ENCODE peak calls at places on chromosomes 7 and 10, in ten cellular contexts. One of them, this sample, is unnamed.

GRCh38 chr7:128917061-128917460 is 6.6 kb upstream of the KCP start:
- DNase-seq in GM12865: no peak
- DNase-seq in retinal pigment epithelial cell: no peak
- DNase-seq in cardiac muscle cell: no peak
- DNase-seq in Peyer's patch: peak; percentile 36
- DNase-seq in psoas muscle: no peak
- DNase-seq in adrenal gland: no peak
- DNase-seq in PC-3: no peak
- DNase-seq in mammary epithelial cell: no peak
- DNase-seq in heart right ventricle: no peak
- DNase-seq in this sample: no peak

GRCh38 chr7:110889363-110889762 is 201.6 kb upstream of the LRRN3 start:
- DNase-seq in Peyer's patch: no peak
- DNase-seq in PC-3: no peak
- DNase-seq in adrenal gland: no peak
- DNase-seq in psoas muscle: no peak
- DNase-seq in retinal pigment epithelial cell: no peak
- DNase-seq in mammary epithelial cell: no peak
- DNase-seq in cardiac muscle cell: no peak
- DNase-seq in heart right ventricle: no peak
- DNase-seq in GM12865: no peak
- DNase-seq in this sample: no peak

GRCh38 chr10:103759100-103759781 is 96.1 kb downstream of the SH3PXD2A start:
- DNase-seq in GM12865: peak; percentile 32
- DNase-seq in heart right ventricle: no peak
- DNase-seq in retinal pigment epithelial cell: peak; percentile 86
- DNase-seq in cardiac muscle cell: peak; percentile 60
- DNase-seq in adrenal gland: peak; percentile 36
- DNase-seq in PC-3: peak; percentile 52
- DNase-seq in Peyer's patch: no peak
- DNase-seq in psoas muscle: peak; percentile 75
- DNase-seq in mammary epithelial cell: peak; percentile 76
- DNase-seq in this sample: peak; percentile 84

GRCh38 chr10:42977032-42977416 is 99.8 kb upstream of the RET start:
- DNase-seq in Peyer's patch: peak; percentile 30
- DNase-seq in PC-3: no peak
- DNase-seq in cardiac muscle cell: no peak
- DNase-seq in mammary epithelial cell: no peak
- DNase-seq in retinal pigment epithelial cell: no peak
- DNase-seq in adrenal gland: no peak
- DNase-seq in psoas muscle: no peak
- DNase-seq in GM12865: no peak
- DNase-seq in heart right ventricle: no peak
- DNase-seq in this sample: no peak

GRCh38 chr7:699260-700170 is 27.0 kb upstream of the DNAAF5 start:
- DNase-seq in psoas muscle: peak; percentile 28
- DNase-seq in PC-3: no peak
- DNase-seq in heart right ventricle: no peak
- DNase-seq in mammary epithelial cell: no peak
- DNase-seq in cardiac muscle cell: no peak
- DNase-seq in adrenal gland: peak; percentile 25
- DNase-seq in retinal pigment epithelial cell: no peak
- DNase-seq in Peyer's patch: no peak
- DNase-seq in GM12865: no peak
- DNase-seq in this sample: no peak

GRCh38 chr7:156746891-156747290 is 106.3 kb downstream of the RNF32 start:
- DNase-seq in cardiac muscle cell: no peak
- DNase-seq in Peyer's patch: no peak
- DNase-seq in mammary epithelial cell: peak; percentile 23
- DNase-seq in retinal pigment epithelial cell: no peak
- DNase-seq in heart right ventricle: no peak
- DNase-seq in adrenal gland: no peak
- DNase-seq in PC-3: no peak
- DNase-seq in psoas muscle: no peak
- DNase-seq in GM12865: no peak
- DNase-seq in this sample: peak; percentile 31

GRCh38 chr7:98240961-98241673 is 10.9 kb downstream of the TECPR1 start:
- DNase-seq in heart right ventricle: no peak
- DNase-seq in retinal pigment epithelial cell: no peak
- DNase-seq in adrenal gland: peak; percentile 37
- DNase-seq in mammary epithelial cell: no peak
- DNase-seq in GM12865: peak; percentile 71
- DNase-seq in Peyer's patch: peak; percentile 63
- DNase-seq in cardiac muscle cell: peak; percentile 70
- DNase-seq in PC-3: peak; percentile 60
- DNase-seq in psoas muscle: peak; percentile 73
- DNase-seq in this sample: peak; percentile 18

GRCh38 chr7:7181519-7182155 is 707 bp upstream of the C1GALT1 start:
- DNase-seq in retinal pigment epithelial cell: no peak
- DNase-seq in PC-3: peak; percentile 20
- DNase-seq in cardiac muscle cell: peak; percentile 36
- DNase-seq in heart right ventricle: no peak
- DNase-seq in GM12865: peak; percentile 92
- DNase-seq in adrenal gland: peak; percentile 33
- DNase-seq in psoas muscle: peak; percentile 46
- DNase-seq in mammary epithelial cell: no peak
- DNase-seq in Peyer's patch: peak; percentile 83
- DNase-seq in this sample: peak; percentile 54

GRCh38 chr7:92293887-92294616 is 48.3 kb downstream of the ANKIB1 start:
- DNase-seq in psoas muscle: no peak
- DNase-seq in heart right ventricle: no peak
- DNase-seq in adrenal gland: no peak
- DNase-seq in Peyer's patch: no peak
- DNase-seq in GM12865: no peak
- DNase-seq in cardiac muscle cell: no peak
- DNase-seq in retinal pigment epithelial cell: no peak
- DNase-seq in mammary epithelial cell: no peak
- DNase-seq in PC-3: no peak
- DNase-seq in this sample: no peak

GRCh38 chr7:47474937-47475879 is 106.7 kb downstream of the TNS3 start:
- DNase-seq in PC-3: peak; percentile 96
- DNase-seq in adrenal gland: peak; percentile 98
- DNase-seq in GM12865: peak; percentile 75
- DNase-seq in heart right ventricle: peak; percentile 81
- DNase-seq in cardiac muscle cell: peak; percentile 51
- DNase-seq in retinal pigment epithelial cell: peak; percentile 95
- DNase-seq in Peyer's patch: peak; percentile 95
- DNase-seq in psoas muscle: peak; percentile 95
- DNase-seq in mammary epithelial cell: peak; percentile 95
- DNase-seq in this sample: peak; percentile 88

GRCh38 chr7:112080441-112080840 is 125.8 kb downstream of the DOCK4 start:
- DNase-seq in psoas muscle: no peak
- DNase-seq in GM12865: peak; percentile 88
- DNase-seq in retinal pigment epithelial cell: peak; percentile 40
- DNase-seq in PC-3: peak; percentile 94
- DNase-seq in cardiac muscle cell: no peak
- DNase-seq in heart right ventricle: no peak
- DNase-seq in adrenal gland: peak; percentile 17
- DNase-seq in mammary epithelial cell: peak; percentile 73
- DNase-seq in Peyer's patch: no peak
- DNase-seq in this sample: peak; percentile 97

GRCh38 chr7:105219771-105220160 is 169.0 kb downstream of the SRPK2 start:
- DNase-seq in PC-3: peak; percentile 93
- DNase-seq in Peyer's patch: no peak
- DNase-seq in GM12865: no peak
- DNase-seq in cardiac muscle cell: no peak
- DNase-seq in retinal pigment epithelial cell: peak; percentile 81
- DNase-seq in adrenal gland: no peak
- DNase-seq in mammary epithelial cell: peak; percentile 89
- DNase-seq in heart right ventricle: no peak
- DNase-seq in psoas muscle: no peak
- DNase-seq in this sample: peak; percentile 99

GRCh38 chr10:110426294-110427153 is 71.2 kb upstream of the DUSP5 start:
- DNase-seq in psoas muscle: peak; percentile 31
- DNase-seq in retinal pigment epithelial cell: no peak
- DNase-seq in heart right ventricle: no peak
- DNase-seq in adrenal gland: no peak
- DNase-seq in cardiac muscle cell: no peak
- DNase-seq in PC-3: no peak
- DNase-seq in mammary epithelial cell: no peak
- DNase-seq in Peyer's patch: no peak
- DNase-seq in GM12865: peak; percentile 64
- DNase-seq in this sample: no peak

GRCh38 chr10:110422548-110422947 is 75.2 kb upstream of the DUSP5 start:
- DNase-seq in PC-3: no peak
- DNase-seq in Peyer's patch: no peak
- DNase-seq in heart right ventricle: no peak
- DNase-seq in psoas muscle: no peak
- DNase-seq in adrenal gland: no peak
- DNase-seq in retinal pigment epithelial cell: no peak
- DNase-seq in mammary epithelial cell: no peak
- DNase-seq in cardiac muscle cell: no peak
- DNase-seq in GM12865: no peak
- DNase-seq in this sample: no peak

GRCh38 chr10:110429301-110429700 is 68.4 kb upstream of the DUSP5 start:
- DNase-seq in mammary epithelial cell: no peak
- DNase-seq in heart right ventricle: no peak
- DNase-seq in Peyer's patch: peak; percentile 41
- DNase-seq in retinal pigment epithelial cell: no peak
- DNase-seq in psoas muscle: no peak
- DNase-seq in GM12865: no peak
- DNase-seq in PC-3: peak; percentile 31
- DNase-seq in adrenal gland: no peak
- DNase-seq in cardiac muscle cell: no peak
- DNase-seq in this sample: no peak

GRCh38 chr10:110423650-110424049 is 74.1 kb upstream of the DUSP5 start:
- DNase-seq in GM12865: peak; percentile 58
- DNase-seq in mammary epithelial cell: no peak
- DNase-seq in Peyer's patch: no peak
- DNase-seq in psoas muscle: no peak
- DNase-seq in PC-3: no peak
- DNase-seq in adrenal gland: no peak
- DNase-seq in heart right ventricle: no peak
- DNase-seq in retinal pigment epithelial cell: no peak
- DNase-seq in cardiac muscle cell: no peak
- DNase-seq in this sample: no peak

GRCh38 chr10:110425684-110426293 is 71.9 kb upstream of the DUSP5 start:
- DNase-seq in heart right ventricle: no peak
- DNase-seq in adrenal gland: no peak
- DNase-seq in psoas muscle: peak; percentile 10
- DNase-seq in retinal pigment epithelial cell: no peak
- DNase-seq in mammary epithelial cell: peak; percentile 86
- DNase-seq in PC-3: peak; percentile 61
- DNase-seq in GM12865: peak; percentile 94
- DNase-seq in Peyer's patch: no peak
- DNase-seq in cardiac muscle cell: no peak
- DNase-seq in this sample: peak; percentile 81
- H3K4me3 ChIP-seq in heart right ventricle: no peak overlapping the region
- H3K4me3 ChIP-seq in adrenal gland: no peak overlapping the region
- H3K4me3 ChIP-seq in psoas muscle: no peak overlapping the region
- H3K4me3 ChIP-seq in retinal pigment epithelial cell: no peak overlapping the region
- H3K4me3 ChIP-seq in mammary epithelial cell: no peak overlapping the region
- H3K4me3 ChIP-seq in PC-3: no peak overlapping the region
- H3K4me3 ChIP-seq in GM12865: no peak overlapping the region
- H3K4me3 ChIP-seq in Peyer's patch: no peak overlapping the region
- H3K4me3 ChIP-seq in cardiac muscle cell: no peak overlapping the region
- H3K4me3 ChIP-seq in this sample: no peak overlapping the region

GRCh38 chr7:31443457-31443856 is 70.4 kb upstream of the ITPRID1 start:
- DNase-seq in Peyer's patch: peak; percentile 59
- DNase-seq in adrenal gland: no peak
- DNase-seq in mammary epithelial cell: peak; percentile 46
- DNase-seq in cardiac muscle cell: peak; percentile 77
- DNase-seq in PC-3: peak; percentile 79
- DNase-seq in heart right ventricle: no peak
- DNase-seq in psoas muscle: no peak
- DNase-seq in retinal pigment epithelial cell: no peak
- DNase-seq in GM12865: peak; percentile 49
- DNase-seq in this sample: peak; percentile 62
- TF ChIP-seq CTCF in Peyer's patch: no peak
- TF ChIP-seq CTCF in adrenal gland: peak; percentile 60
- TF ChIP-seq CTCF in mammary epithelial cell: peak; percentile 81
- TF ChIP-seq CTCF in cardiac muscle cell: peak; percentile 82
- TF ChIP-seq CTCF in PC-3: peak; percentile 81
- TF ChIP-seq CTCF in heart right ventricle: peak; percentile 83
- TF ChIP-seq CTCF in psoas muscle: peak; percentile 62
- TF ChIP-seq CTCF in retinal pigment epithelial cell: peak; percentile 86
- TF ChIP-seq CTCF in GM12865: peak; percentile 67
- TF ChIP-seq CTCF in this sample: peak; percentile 69

DNA sequence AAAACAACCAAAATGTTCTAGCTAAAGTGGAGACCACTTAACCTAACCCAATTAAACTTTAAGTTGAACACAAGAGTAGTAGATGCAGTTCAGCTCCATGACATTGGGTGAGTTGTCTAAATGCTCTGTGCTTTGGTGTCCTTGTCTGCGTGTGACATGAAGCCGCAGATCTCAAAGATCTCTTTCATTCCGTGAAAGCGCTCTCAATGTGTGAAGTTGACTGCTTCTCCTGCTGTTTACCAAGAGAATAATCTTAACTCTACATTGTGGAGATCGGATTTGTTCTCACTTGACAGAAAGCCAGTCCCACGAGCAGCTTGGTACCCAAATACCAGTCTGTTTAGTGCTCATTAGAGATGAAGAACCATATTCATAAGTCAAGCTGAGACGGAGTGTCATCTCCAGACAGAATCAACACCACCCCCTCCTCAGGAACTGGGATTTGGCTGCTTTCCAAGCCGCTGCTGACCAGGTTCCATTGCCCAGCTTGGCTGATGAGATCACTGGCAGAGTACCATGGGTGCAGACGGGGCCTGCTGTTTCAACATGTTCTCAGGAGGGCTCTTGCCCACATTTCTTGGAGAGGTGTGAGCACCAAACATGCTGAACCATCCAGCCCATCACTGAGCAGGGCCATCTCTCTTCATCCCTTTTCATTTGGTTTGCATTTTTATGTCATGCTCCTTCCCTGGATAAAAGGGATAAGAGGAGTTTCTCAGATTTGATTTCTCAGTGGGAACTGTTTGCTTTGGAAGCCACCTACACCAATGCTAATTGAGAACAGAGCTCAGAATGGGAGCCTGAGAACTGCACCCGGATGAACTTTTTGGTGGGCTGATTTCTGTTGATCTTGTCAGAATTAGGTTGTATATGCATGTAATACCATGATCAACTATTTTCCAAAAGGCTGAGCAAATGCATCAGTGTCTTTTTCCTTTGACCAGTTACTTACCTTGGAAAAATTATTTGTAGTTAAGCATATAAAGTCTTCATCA is 95.8 kb upstream of the AGBL3 start:
- DNase-seq in psoas muscle: no peak
- DNase-seq in retinal pigment epithelial cell: peak; percentile 46
- DNase-seq in Peyer's patch: no peak
- DNase-seq in heart right ventricle: no peak
- DNase-seq in adrenal gland: peak; percentile 27
- DNase-seq in mammary epithelial cell: peak; percentile 90
- DNase-seq in cardiac muscle cell: no peak
- DNase-seq in PC-3: no peak
- DNase-seq in GM12865: no peak
- DNase-seq in this sample: peak; percentile 87
- H3K4me3 ChIP-seq in psoas muscle: peak overlapping the region; percentile 70
- H3K4me3 ChIP-seq in retinal pigment epithelial cell: peak overlapping the region; percentile 58
- H3K4me3 ChIP-seq in Peyer's patch: no peak overlapping the region
- H3K4me3 ChIP-seq in heart right ventricle: peak overlapping the region; percentile 46
- H3K4me3 ChIP-seq in adrenal gland: peak overlapping the region; percentile 65
- H3K4me3 ChIP-seq in mammary epithelial cell: peak overlapping the region; percentile 90
- H3K4me3 ChIP-seq in cardiac muscle cell: peak overlapping the region; percentile 48
- H3K4me3 ChIP-seq in PC-3: peak overlapping the region; percentile 81
- H3K4me3 ChIP-seq in GM12865: no peak overlapping the region
- H3K4me3 ChIP-seq in this sample: peak overlapping the region; percentile 67

DNA sequence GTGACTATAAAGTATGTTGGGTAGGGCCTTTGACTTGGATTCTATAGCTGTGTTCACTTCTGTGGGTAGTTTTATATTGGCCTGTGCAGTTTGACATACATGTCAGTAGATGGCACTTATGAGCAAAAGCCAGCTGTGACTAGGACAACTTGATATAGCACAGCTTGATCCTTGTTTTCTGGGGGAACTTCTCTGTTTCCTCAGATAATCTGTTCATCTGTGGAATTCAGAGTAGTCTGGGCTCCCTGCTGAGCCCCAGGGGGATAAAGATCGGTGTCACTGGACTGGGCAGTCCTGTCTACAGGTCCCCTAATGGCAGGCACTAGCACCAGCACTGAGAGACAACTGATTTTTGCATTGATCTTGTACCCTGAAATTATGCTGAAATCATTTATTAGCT is 25.4 kb downstream of the CYP2C9 start:
- DNase-seq in psoas muscle: no peak
- DNase-seq in cardiac muscle cell: peak; percentile 64
- DNase-seq in retinal pigment epithelial cell: no peak
- DNase-seq in GM12865: peak; percentile 39
- DNase-seq in heart right ventricle: no peak
- DNase-seq in adrenal gland: peak; percentile 7
- DNase-seq in Peyer's patch: no peak
- DNase-seq in PC-3: peak; percentile 51
- DNase-seq in mammary epithelial cell: peak; percentile 18
- DNase-seq in this sample: peak; percentile 46
- TF ChIP-seq CTCF in psoas muscle: peak; percentile 16
- TF ChIP-seq CTCF in cardiac muscle cell: peak; percentile 53
- TF ChIP-seq CTCF in retinal pigment epithelial cell: peak; percentile 51
- TF ChIP-seq CTCF in GM12865: peak; percentile 69
- TF ChIP-seq CTCF in heart right ventricle: peak; percentile 51
- TF ChIP-seq CTCF in adrenal gland: no peak
- TF ChIP-seq CTCF in Peyer's patch: no peak
- TF ChIP-seq CTCF in PC-3: peak; percentile 63
- TF ChIP-seq CTCF in mammary epithelial cell: peak; percentile 71
- TF ChIP-seq CTCF in this sample: peak; percentile 77